ENCODE peak calls at places on chromosomes 6 and 20, in eight cellular contexts. V is A549, R is H1, U is heart right ventricle, I is esophagus muscularis mucosa, K is cardiac muscle cell, G is psoas muscle, E is body of pancreas. B is an unnamed sample.

GRCh38 chr6:24188571-24188970 is 62.6 kb downstream of the NRSN1 start:
- DNase-seq in I (no peak), V (no peak), E (no peak), K (no peak), G (no peak), U (no peak), R (no peak), B (peak; percentile 11)

GRCh38 chr6:29974901-29975560 is 32.7 kb downstream of the HLA-A start:
- DNase-seq in K (no peak), V (no peak), E (no peak), R (no peak), G (no peak), I (no peak), U (peak; percentile 42), B (no peak)

GRCh38 chr6:124714728-124715127 is 247.5 kb upstream of the RNF217 start:
- DNase-seq in U (no peak), I (no peak), V (no peak), E (no peak), K (no peak), G (no peak), R (no peak), B (no peak)

GRCh38 chr6:128244751-128245405 is 275.5 kb downstream of the PTPRK start:
- DNase-seq in E (no peak), U (no peak), R (no peak), I (no peak), G (no peak), K (peak; percentile 17), V (no peak), B (no peak)

GRCh38 chr6:133179483-133179882 is 61.7 kb upstream of the EYA4 start:
- DNase-seq in G (no peak), V (no peak), I (no peak), U (no peak), E (no peak), K (no peak), R (no peak), B (no peak)

GRCh38 chr20:13355386-13355785 is 134.3 kb downstream of the ISM1 start:
- DNase-seq in G (no peak), I (no peak), R (no peak), E (no peak), V (no peak), U (no peak), K (no peak), B (peak; percentile 71)

GRCh38 chr6:142635130-142635529 is 309.8 kb downstream of the HIVEP2 start:
- DNase-seq in K (no peak), R (no peak), U (no peak), I (no peak), G (no peak), E (no peak), V (no peak), B (no peak)

GRCh38 chr6:130377371-130377770 is 11.6 kb downstream of the TMEM200A start:
- DNase-seq in G (no peak), V (no peak), E (no peak), K (no peak), U (no peak), R (no peak), I (no peak), B (no peak)

GRCh38 chr20:56795492-56795891 is 166.4 kb downstream of the TFAP2C start:
- DNase-seq in I (no peak), G (no peak), K (no peak), R (no peak), U (no peak), E (no peak), V (no peak), B (no peak)

GRCh38 chr6:126947070-126947469 is 171.4 kb upstream of the RSPO3 start:
- DNase-seq in I (no peak), R (no peak), K (no peak), E (no peak), V (no peak), U (no peak), G (peak; percentile 37), B (no peak)

GRCh38 chr6:165883851-165884640 is 221.0 kb upstream of the PDE10A start:
- DNase-seq in V (no peak), K (peak; percentile 22), U (no peak), E (no peak), I (peak; percentile 91), G (no peak), R (no peak), B (no peak)

GRCh38 chr20:33991498-33991897 is 2.2 kb upstream of the RALY start:
- DNase-seq in V (no peak), R (no peak), U (no peak), G (no peak), I (no peak), K (no peak), E (no peak), B (no peak)

GRCh38 chr20:1824177-1824576 is 71.0 kb upstream of the SIRPA start:
- DNase-seq in U (no peak), I (no peak), E (no peak), K (no peak), V (no peak), R (no peak), G (no peak), B (no peak)

GRCh38 chr20:35311409-35311808 is 19.2 kb upstream of the FAM83C start:
- DNase-seq in E (no peak), R (no peak), U (no peak), I (no peak), V (peak; percentile 69), G (no peak), K (no peak), B (peak; percentile 52)

GRCh38 chr20:35312348-35312747 is 20.1 kb upstream of the FAM83C start:
- DNase-seq in R (no peak), I (no peak), E (no peak), V (peak; percentile 82), U (no peak), G (no peak), K (peak; percentile 78), B (peak; percentile 94)

GRCh38 chr20:35315199-35316020 is 23.2 kb upstream of the FAM83C start:
- DNase-seq in I (no peak), K (no peak), U (no peak), E (no peak), V (no peak), R (no peak), G (no peak), B (no peak)

GRCh38 chr20:35314460-35315198 is 22.4 kb upstream of the FAM83C start:
- DNase-seq in R (no peak), E (no peak), I (no peak), K (no peak), V (no peak), G (no peak), U (no peak), B (no peak)

DNA sequence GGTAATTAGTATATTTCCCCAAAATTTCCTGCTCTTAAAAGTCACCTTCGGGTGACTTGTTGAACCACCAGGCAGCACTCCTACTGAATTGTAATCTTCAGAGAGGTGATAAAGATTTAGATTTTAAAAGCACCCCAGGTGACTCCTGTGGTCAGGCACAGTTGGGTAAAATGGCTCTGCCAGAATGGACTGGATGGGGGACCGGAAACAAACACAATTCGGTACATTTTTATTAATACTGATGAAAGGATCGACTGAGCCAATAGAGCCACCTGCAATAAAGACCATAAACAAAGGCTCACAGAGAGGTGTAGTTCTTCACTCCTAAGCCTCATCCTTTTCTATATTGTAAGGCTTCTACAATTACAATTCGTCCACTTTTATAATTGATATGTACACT is 19.6 kb upstream of the FAM83C start:
- DNase-seq in R (no peak), V (no peak), E (no peak), U (no peak), K (no peak), I (no peak), G (no peak), B (no peak)
- H3K27ac ChIP-seq in R (no peak overlapping the region), V (peak overlapping the region; percentile 83), E (no peak overlapping the region), U (no peak overlapping the region), K (no peak overlapping the region), I (no peak overlapping the region), G (peak overlapping the region; percentile 6), B (peak overlapping the region; percentile 52)

DNA sequence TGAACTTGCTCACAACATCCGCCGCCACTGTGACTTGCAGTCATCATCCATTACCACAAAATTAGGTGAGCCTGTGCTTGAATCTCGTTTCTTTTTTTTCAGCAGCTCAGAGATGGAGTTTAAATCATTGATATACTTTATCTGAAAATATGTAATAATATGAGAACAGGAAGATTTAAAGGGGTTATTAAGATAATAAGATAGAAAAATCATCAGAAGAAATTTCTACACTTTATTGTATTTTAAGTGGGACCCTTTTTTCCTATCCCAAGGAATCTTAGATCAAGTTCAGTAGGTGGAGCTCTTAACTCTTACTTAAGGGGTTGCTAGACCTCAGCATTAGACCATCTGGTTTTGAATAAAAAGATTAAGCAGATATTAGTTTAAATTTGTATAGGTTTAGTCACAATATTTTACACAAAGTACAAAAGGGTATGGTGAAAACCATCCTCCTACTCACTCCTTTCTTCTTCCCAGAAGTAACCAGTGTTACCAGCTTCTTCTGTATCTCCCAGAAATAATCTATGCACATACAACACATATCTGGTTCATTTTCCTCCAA is 9.4 kb upstream of the NCOA7 start:
- DNase-seq in R (no peak), G (no peak), I (no peak), E (no peak), U (no peak), K (peak; percentile 30), V (peak; percentile 34), B (no peak)
- TF ChIP-seq CTCF in R (no peak), G (peak; percentile 6), I (peak; percentile 16), E (peak; percentile 14), U (no peak), K (no peak), V (peak; percentile 48), B (peak; percentile 52)

GRCh38 chr6:5323979-5324378 is 62.7 kb downstream of the FARS2 start:
- DNase-seq in E (no peak), G (no peak), V (no peak), K (no peak), R (no peak), U (no peak), I (no peak), B (no peak)

GRCh38 chr6:5328800-5329199 is 67.5 kb downstream of the FARS2 start:
- DNase-seq in I (no peak), R (no peak), K (no peak), V (no peak), U (no peak), G (no peak), E (no peak), B (no peak)

GRCh38 chr6:5325173-5325572 is 63.9 kb downstream of the FARS2 start:
- DNase-seq in V (no peak), R (no peak), I (peak; percentile 7), K (no peak), G (no peak), E (no peak), U (no peak), B (no peak)
- H3K27ac ChIP-seq in V (no peak overlapping the region), R (no peak overlapping the region), I (no peak overlapping the region), K (no peak overlapping the region), G (no peak overlapping the region), E (no peak overlapping the region), U (no peak overlapping the region), B (no peak overlapping the region)

DNA sequence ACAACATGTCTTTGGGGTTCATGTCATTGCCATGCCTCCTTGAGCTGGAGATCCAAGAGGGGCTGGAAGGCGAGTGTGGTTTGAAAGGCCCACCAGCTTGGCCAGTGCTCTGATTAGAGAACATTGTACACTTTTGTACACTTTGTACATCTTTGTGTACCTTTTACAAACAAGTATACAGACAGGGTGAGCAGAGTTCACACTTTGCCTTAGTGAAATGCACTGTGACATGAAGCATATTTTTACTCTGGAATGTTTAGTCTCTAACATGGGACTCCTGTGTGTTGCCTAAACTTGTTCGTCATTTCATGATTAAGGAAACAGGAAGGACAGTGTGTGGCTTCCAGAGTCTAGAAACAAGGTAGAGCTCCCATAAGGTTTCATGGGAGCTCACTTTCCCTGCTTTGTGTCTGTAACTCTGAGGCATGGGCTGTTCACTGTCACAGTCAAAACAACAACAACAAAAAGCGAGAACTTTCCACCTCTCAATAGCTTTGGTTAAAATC is 225.8 kb upstream of the SOX4 start:
- DNase-seq in U (no peak), K (no peak), V (no peak), I (no peak), G (no peak), R (no peak), E (no peak), B (peak; percentile 42)
- TF ChIP-seq CTCF in U (no peak), K (no peak), V (no peak), I (no peak), G (no peak), R (no peak), E (no peak), B (no peak)

B was measured in foreskin keratinocyte.